ENCODE peak calls at places on chromosomes 1 and 21, in nine cellular contexts. One of them, this sample, is unnamed.

GRCh38 chr21:36450511-36450910 is 29.4 kb downstream of the CLDN14 start:
- DNase-seq in K562: no peak
- DNase-seq in prostate gland: no peak
- DNase-seq in heart left ventricle: no peak
- DNase-seq in gastrocnemius medialis: no peak
- DNase-seq in H1: no peak
- DNase-seq in IMR-90: peak
- DNase-seq in HCT116: no peak
- DNase-seq in transverse colon: no peak
- DNase-seq in this sample: no peak

GRCh38 chr1:65469889-65470340 is 49.4 kb downstream of the LEPR start:
- DNase-seq in transverse colon: no peak
- DNase-seq in gastrocnemius medialis: no peak
- DNase-seq in prostate gland: no peak
- DNase-seq in IMR-90: peak
- DNase-seq in HCT116: no peak
- DNase-seq in K562: no peak
- DNase-seq in H1: no peak
- DNase-seq in heart left ventricle: no peak
- DNase-seq in this sample: no peak

GRCh38 chr21:44526096-44526997 is 13.6 kb downstream of the KRTAP10-1 start:
- DNase-seq in HCT116: no peak
- DNase-seq in prostate gland: no peak
- DNase-seq in gastrocnemius medialis: no peak
- DNase-seq in H1: no peak
- DNase-seq in heart left ventricle: no peak
- DNase-seq in IMR-90: no peak
- DNase-seq in K562: no peak
- DNase-seq in transverse colon: no peak
- DNase-seq in this sample: no peak

GRCh38 chr1:180084867-180085266 is 69.8 kb upstream of the QSOX1 start:
- DNase-seq in gastrocnemius medialis: no peak
- DNase-seq in HCT116: no peak
- DNase-seq in H1: no peak
- DNase-seq in transverse colon: no peak
- DNase-seq in IMR-90: no peak
- DNase-seq in prostate gland: no peak
- DNase-seq in heart left ventricle: no peak
- DNase-seq in K562: no peak
- DNase-seq in this sample: no peak

GRCh38 chr1:174165471-174166137 is 6.3 kb downstream of the RABGAP1L start:
- DNase-seq in gastrocnemius medialis: no peak
- DNase-seq in heart left ventricle: peak
- DNase-seq in HCT116: no peak
- DNase-seq in transverse colon: no peak
- DNase-seq in prostate gland: no peak
- DNase-seq in K562: no peak
- DNase-seq in IMR-90: no peak
- DNase-seq in H1: no peak
- DNase-seq in this sample: peak

GRCh38 chr1:182246783-182247182 is 144.8 kb downstream of the GLUL start:
- DNase-seq in HCT116: no peak
- DNase-seq in prostate gland: peak
- DNase-seq in H1: no peak
- DNase-seq in transverse colon: no peak
- DNase-seq in heart left ventricle: no peak
- DNase-seq in gastrocnemius medialis: no peak
- DNase-seq in K562: no peak
- DNase-seq in IMR-90: no peak
- DNase-seq in this sample: no peak

GRCh38 chr1:27144920-27145661 is 9.8 kb downstream of the SLC9A1 start:
- DNase-seq in transverse colon: peak
- DNase-seq in heart left ventricle: no peak
- DNase-seq in H1: no peak
- DNase-seq in prostate gland: peak
- DNase-seq in IMR-90: peak
- DNase-seq in gastrocnemius medialis: peak
- DNase-seq in HCT116: no peak
- DNase-seq in K562: no peak
- DNase-seq in this sample: peak

GRCh38 chr1:244049142-244049968 is 1.7 kb upstream of the ZBTB18 start:
- DNase-seq in K562: peak
- DNase-seq in gastrocnemius medialis: peak
- DNase-seq in prostate gland: peak
- DNase-seq in IMR-90: no peak
- DNase-seq in transverse colon: peak
- DNase-seq in H1: no peak
- DNase-seq in HCT116: no peak
- DNase-seq in heart left ventricle: peak
- DNase-seq in this sample: peak

GRCh38 chr1:43525995-43526394 is 4.7 kb upstream of the PTPRF start:
- DNase-seq in prostate gland: no peak
- DNase-seq in H1: no peak
- DNase-seq in HCT116: peak
- DNase-seq in IMR-90: peak
- DNase-seq in K562: no peak
- DNase-seq in heart left ventricle: no peak
- DNase-seq in gastrocnemius medialis: no peak
- DNase-seq in transverse colon: no peak
- DNase-seq in this sample: no peak

GRCh38 chr1:69947837-69948236 is 257.5 kb downstream of the LRRC40 start:
- DNase-seq in gastrocnemius medialis: no peak
- DNase-seq in H1: no peak
- DNase-seq in prostate gland: no peak
- DNase-seq in K562: no peak
- DNase-seq in transverse colon: no peak
- DNase-seq in HCT116: no peak
- DNase-seq in heart left ventricle: no peak
- DNase-seq in IMR-90: no peak
- DNase-seq in this sample: no peak

GRCh38 chr1:25559996-25560395 is 16.6 kb downstream of the LDLRAP1 start:
- DNase-seq in H1: no peak
- DNase-seq in gastrocnemius medialis: no peak
- DNase-seq in IMR-90: no peak
- DNase-seq in HCT116: no peak
- DNase-seq in K562: no peak
- DNase-seq in prostate gland: no peak
- DNase-seq in transverse colon: no peak
- DNase-seq in heart left ventricle: no peak
- DNase-seq in this sample: peak

GRCh38 chr1:39106949-39107740 is 81.0 kb downstream of the NDUFS5 start:
- DNase-seq in H1: no peak
- DNase-seq in gastrocnemius medialis: no peak
- DNase-seq in transverse colon: no peak
- DNase-seq in prostate gland: no peak
- DNase-seq in heart left ventricle: no peak
- DNase-seq in HCT116: no peak
- DNase-seq in K562: no peak
- DNase-seq in IMR-90: no peak
- DNase-seq in this sample: no peak

GRCh38 chr1:158087320-158087927 is 93.3 kb upstream of the CD1D start:
- DNase-seq in transverse colon: peak
- DNase-seq in prostate gland: peak
- DNase-seq in H1: peak
- DNase-seq in IMR-90: peak
- DNase-seq in heart left ventricle: peak
- DNase-seq in HCT116: peak
- DNase-seq in gastrocnemius medialis: no peak
- DNase-seq in K562: peak
- DNase-seq in this sample: peak

GRCh38 chr21:38806942-38807284 is 1.2 kb downstream of the ETS2 start:
- DNase-seq in HCT116: no peak
- DNase-seq in IMR-90: peak
- DNase-seq in K562: no peak
- DNase-seq in gastrocnemius medialis: no peak
- DNase-seq in prostate gland: no peak
- DNase-seq in transverse colon: no peak
- DNase-seq in heart left ventricle: no peak
- DNase-seq in H1: no peak
- DNase-seq in this sample: no peak

GRCh38 chr1:68205794-68206358 is 26.4 kb downstream of the WLS start:
- DNase-seq in gastrocnemius medialis: no peak
- DNase-seq in transverse colon: no peak
- DNase-seq in HCT116: no peak
- DNase-seq in prostate gland: no peak
- DNase-seq in heart left ventricle: no peak
- DNase-seq in K562: no peak
- DNase-seq in IMR-90: no peak
- DNase-seq in H1: no peak
- DNase-seq in this sample: no peak

GRCh38 chr1:3727042-3727824 is 25.0 kb upstream of the CCDC27 start:
- DNase-seq in prostate gland: no peak
- DNase-seq in heart left ventricle: no peak
- DNase-seq in gastrocnemius medialis: no peak
- DNase-seq in H1: peak
- DNase-seq in K562: peak
- DNase-seq in HCT116: no peak
- DNase-seq in transverse colon: no peak
- DNase-seq in IMR-90: no peak
- DNase-seq in this sample: peak

GRCh38 chr1:38728176-38728908 is 131.2 kb downstream of the RRAGC start:
- DNase-seq in prostate gland: no peak
- DNase-seq in H1: peak
- DNase-seq in K562: no peak
- DNase-seq in IMR-90: peak
- DNase-seq in heart left ventricle: peak
- DNase-seq in HCT116: no peak
- DNase-seq in gastrocnemius medialis: no peak
- DNase-seq in transverse colon: peak
- DNase-seq in this sample: no peak

GRCh38 chr1:31434979-31435378 is 22.0 kb downstream of the SERINC2 start:
- DNase-seq in heart left ventricle: no peak
- DNase-seq in prostate gland: no peak
- DNase-seq in K562: no peak
- DNase-seq in transverse colon: no peak
- DNase-seq in HCT116: no peak
- DNase-seq in gastrocnemius medialis: no peak
- DNase-seq in IMR-90: no peak
- DNase-seq in H1: no peak
- DNase-seq in this sample: no peak

GRCh38 chr1:40344597-40344996 is 27.5 kb upstream of the COL9A2 start:
- DNase-seq in K562: no peak
- DNase-seq in heart left ventricle: peak
- DNase-seq in HCT116: no peak
- DNase-seq in prostate gland: peak
- DNase-seq in IMR-90: peak
- DNase-seq in H1: no peak
- DNase-seq in transverse colon: peak
- DNase-seq in gastrocnemius medialis: peak
- DNase-seq in this sample: peak
- H3K4me3 ChIP-seq in K562: no peak
- H3K4me3 ChIP-seq in heart left ventricle: no peak
- H3K4me3 ChIP-seq in HCT116: no peak
- H3K4me3 ChIP-seq in prostate gland: no peak
- H3K4me3 ChIP-seq in IMR-90: no peak
- H3K4me3 ChIP-seq in H1: no peak
- H3K4me3 ChIP-seq in transverse colon: no peak
- H3K4me3 ChIP-seq in gastrocnemius medialis: no peak
- H3K4me3 ChIP-seq in this sample: no peak

GRCh38 chr1:77230051-77230450 is 10.8 kb upstream of the PIGK start:
- DNase-seq in prostate gland: no peak
- DNase-seq in HCT116: no peak
- DNase-seq in transverse colon: no peak
- DNase-seq in K562: no peak
- DNase-seq in heart left ventricle: no peak
- DNase-seq in H1: no peak
- DNase-seq in gastrocnemius medialis: no peak
- DNase-seq in IMR-90: peak
- DNase-seq in this sample: no peak
- TF ChIP-seq POLR2A in prostate gland: no peak
- TF ChIP-seq POLR2A in HCT116: no peak
- TF ChIP-seq POLR2A in transverse colon: no peak
- TF ChIP-seq POLR2A in K562: no peak
- TF ChIP-seq POLR2A in heart left ventricle: no peak
- TF ChIP-seq POLR2A in H1: no peak
- TF ChIP-seq POLR2A in gastrocnemius medialis: no peak
- TF ChIP-seq POLR2A in IMR-90: no peak
- TF ChIP-seq POLR2A in this sample: no peak

GRCh38 chr1:59645893-59646292 is 168.9 kb upstream of the HOOK1 start:
- DNase-seq in transverse colon: no peak
- DNase-seq in HCT116: no peak
- DNase-seq in IMR-90: peak
- DNase-seq in prostate gland: no peak
- DNase-seq in H1: no peak
- DNase-seq in K562: no peak
- DNase-seq in heart left ventricle: no peak
- DNase-seq in gastrocnemius medialis: no peak
- DNase-seq in this sample: no peak
- TF ChIP-seq CTCF in transverse colon: no peak
- TF ChIP-seq CTCF in HCT116: no peak
- TF ChIP-seq CTCF in IMR-90: no peak
- TF ChIP-seq CTCF in prostate gland: no peak
- TF ChIP-seq CTCF in H1: no peak
- TF ChIP-seq CTCF in K562: no peak
- TF ChIP-seq CTCF in heart left ventricle: no peak
- TF ChIP-seq CTCF in gastrocnemius medialis: no peak
- TF ChIP-seq CTCF in this sample: no peak

GRCh38 chr1:191582169-191582568 is 576.1 kb upstream of the RGS18 start:
- DNase-seq in gastrocnemius medialis: no peak
- DNase-seq in HCT116: no peak
- DNase-seq in H1: no peak
- DNase-seq in K562: no peak
- DNase-seq in IMR-90: no peak
- DNase-seq in transverse colon: no peak
- DNase-seq in prostate gland: no peak
- DNase-seq in heart left ventricle: no peak
- DNase-seq in this sample: peak

GRCh38 chr1:191577213-191577612 is 581.0 kb upstream of the RGS18 start:
- DNase-seq in H1: no peak
- DNase-seq in K562: no peak
- DNase-seq in HCT116: no peak
- DNase-seq in transverse colon: no peak
- DNase-seq in gastrocnemius medialis: no peak
- DNase-seq in IMR-90: no peak
- DNase-seq in prostate gland: no peak
- DNase-seq in heart left ventricle: no peak
- DNase-seq in this sample: no peak

GRCh38 chr1:191575180-191575579 is 583.1 kb upstream of the RGS18 start:
- DNase-seq in gastrocnemius medialis: no peak
- DNase-seq in H1: no peak
- DNase-seq in HCT116: no peak
- DNase-seq in K562: no peak
- DNase-seq in IMR-90: peak
- DNase-seq in transverse colon: no peak
- DNase-seq in heart left ventricle: no peak
- DNase-seq in prostate gland: no peak
- DNase-seq in this sample: no peak

GRCh38 chr1:191579019-191579418 is 579.2 kb upstream of the RGS18 start:
- DNase-seq in HCT116: no peak
- DNase-seq in gastrocnemius medialis: no peak
- DNase-seq in transverse colon: no peak
- DNase-seq in H1: no peak
- DNase-seq in heart left ventricle: no peak
- DNase-seq in K562: no peak
- DNase-seq in IMR-90: no peak
- DNase-seq in prostate gland: no peak
- DNase-seq in this sample: no peak

DNA sequence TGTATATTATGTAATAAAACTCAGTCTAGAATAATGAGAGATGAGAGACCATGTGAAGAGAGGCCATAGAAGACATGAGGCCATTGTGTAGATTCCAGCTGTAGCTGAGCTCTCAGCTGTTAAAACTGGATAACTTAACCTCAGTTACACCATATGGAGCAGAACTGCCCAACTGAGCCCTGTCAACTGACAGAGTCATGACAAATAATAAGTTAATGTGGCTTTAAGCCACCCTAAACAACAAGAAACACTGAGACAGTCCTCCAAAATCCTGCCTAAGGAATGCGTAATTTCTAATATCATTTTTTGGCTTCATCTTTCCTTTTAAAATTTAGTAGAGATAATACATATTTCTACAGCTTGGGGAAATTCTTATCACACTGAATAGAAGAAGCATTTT is 580.0 kb upstream of the RGS18 start:
- DNase-seq in HCT116: no peak
- DNase-seq in H1: no peak
- DNase-seq in prostate gland: no peak
- DNase-seq in transverse colon: no peak
- DNase-seq in IMR-90: no peak
- DNase-seq in K562: no peak
- DNase-seq in heart left ventricle: no peak
- DNase-seq in gastrocnemius medialis: no peak
- DNase-seq in this sample: no peak
- H3K4me3 ChIP-seq in HCT116: no peak
- H3K4me3 ChIP-seq in H1: no peak
- H3K4me3 ChIP-seq in prostate gland: no peak
- H3K4me3 ChIP-seq in transverse colon: no peak
- H3K4me3 ChIP-seq in IMR-90: no peak
- H3K4me3 ChIP-seq in K562: no peak
- H3K4me3 ChIP-seq in heart left ventricle: no peak
- H3K4me3 ChIP-seq in gastrocnemius medialis: no peak
- H3K4me3 ChIP-seq in this sample: no peak

This sample was measured in NB4.